ENCODE peak calls at places on chromosomes 6 and 20, in seven cellular contexts. Z is uterus, V is right lobe of liver, L is breast epithelium, J is body of pancreas, Y is ovary, O is gastrocnemius medialis. R is an unnamed sample.

GRCh38 chr6:146913842-146914562 is 290.2 kb upstream of the STXBP5 start:
- DNase-seq in V (peak), O (peak), J (peak), L (peak), Z (peak), Y (peak), R (peak)

GRCh38 chr20:1274485-1275313 is 8.6 kb downstream of the SNPH start:
- DNase-seq in O (no peak), L (no peak), J (no peak), V (no peak), Y (no peak), Z (no peak), R (no peak)

GRCh38 chr20:14963262-14963663 is 625.9 kb upstream of the FLRT3 start:
- DNase-seq in O (no peak), V (no peak), Y (no peak), L (no peak), Z (no peak), J (no peak), R (no peak)

GRCh38 chr6:52263709-52264320 is 19.5 kb upstream of the IL17F start:
- DNase-seq in O (peak), Y (peak), V (peak), J (peak), L (peak), Z (peak), R (no peak)

GRCh38 chr6:144877118-144877517 is 592.0 kb downstream of the UTRN start:
- DNase-seq in O (no peak), V (no peak), L (no peak), Y (no peak), J (no peak), Z (no peak), R (no peak)

GRCh38 chr6:1502041-1502440 is 107.7 kb upstream of the FOXC1 start:
- DNase-seq in V (no peak), O (no peak), J (no peak), Z (no peak), L (no peak), Y (no peak), R (no peak)

GRCh38 chr20:43904778-43905177 is 9.9 kb upstream of the TOX2 start:
- DNase-seq in O (no peak), J (no peak), Z (no peak), V (no peak), Y (no peak), L (no peak), R (no peak)

GRCh38 chr20:10134176-10134575 is 84.5 kb upstream of the SNAP25 start:
- DNase-seq in V (no peak), Z (no peak), O (no peak), Y (no peak), L (no peak), J (no peak), R (no peak)

GRCh38 chr20:25306991-25307903 is 59.4 kb downstream of the PYGB start:
- DNase-seq in J (no peak), L (no peak), Z (no peak), O (no peak), Y (peak), V (peak), R (no peak)

GRCh38 chr6:40353967-40354452 is 233.2 kb downstream of the LRFN2 start:
- DNase-seq in Y (no peak), J (no peak), O (no peak), L (no peak), V (no peak), Z (no peak), R (no peak)

GRCh38 chr6:50141100-50141499 is 91.4 kb upstream of the DEFB112 start:
- DNase-seq in L (no peak), V (no peak), Y (no peak), O (no peak), J (no peak), Z (no peak), R (no peak)

GRCh38 chr6:90131614-90132423 is 164.8 kb downstream of the BACH2 start:
- DNase-seq in Y (no peak), L (no peak), Z (peak), V (no peak), O (peak), J (no peak), R (peak)

GRCh38 chr6:39281312-39281980 is 32.8 kb downstream of the KCNK17 start:
- DNase-seq in V (peak), Y (no peak), Z (no peak), L (no peak), O (no peak), J (no peak), R (no peak)

GRCh38 chr6:18724056-18724455 is 336.9 kb downstream of the RNF144B start:
- DNase-seq in Z (no peak), L (no peak), O (no peak), V (no peak), J (no peak), Y (no peak), R (no peak)

GRCh38 chr6:51489133-51489532 is 598.3 kb downstream of the PKHD1 start:
- DNase-seq in Y (no peak), O (no peak), V (no peak), J (no peak), L (no peak), Z (no peak), R (no peak)

GRCh38 chr6:107585815-107586435 is 96.0 kb downstream of the SOBP start:
- DNase-seq in O (no peak), J (no peak), L (no peak), V (no peak), Z (no peak), Y (no peak), R (no peak)

GRCh38 chr6:130613176-130613575 is 214.0 kb upstream of the SMLR1 start:
- DNase-seq in L (no peak), V (no peak), O (no peak), J (no peak), Y (no peak), Z (no peak), R (no peak)

GRCh38 chr6:140581601-140582000 is 1207.2 kb upstream of the CITED2 start:
- DNase-seq in O (no peak), L (no peak), V (no peak), J (no peak), Z (no peak), Y (no peak), R (no peak)

GRCh38 chr6:27280540-27281000 is 31.5 kb downstream of the POM121L2 start:
- DNase-seq in Z (no peak), O (no peak), V (no peak), J (no peak), L (no peak), Y (no peak), R (no peak)

GRCh38 chr6:42781811-42782688 is at the start of gene BICRAL:
- DNase-seq in Z (peak), Y (peak), J (peak), O (peak), V (peak), L (peak), R (peak)

GRCh38 chr20:63087872-63088680 is 81.3 kb upstream of the BHLHE23 start:
- DNase-seq in O (no peak), L (no peak), J (no peak), Z (peak), Y (peak), V (peak), R (peak)

GRCh38 chr6:69819138-69819537 is 22.3 kb upstream of the LMBRD1 start:
- DNase-seq in Y (no peak), O (no peak), V (no peak), L (no peak), Z (no peak), J (no peak), R (no peak)

GRCh38 chr6:155188707-155189496 is 74.9 kb upstream of the CLDN20 start:
- DNase-seq in Y (no peak), Z (peak), J (no peak), O (no peak), V (no peak), L (no peak), R (no peak)

GRCh38 chr6:53793318-53793975 is 1.4 kb upstream of the LRRC1 start:
- DNase-seq in V (peak), Z (peak), Y (peak), J (peak), O (no peak), L (peak), R (no peak)

GRCh38 chr20:2523919-2524434 is 12.4 kb upstream of the TMC2 start:
- DNase-seq in L (no peak), V (no peak), O (no peak), Z (no peak), J (no peak), Y (no peak), R (no peak)
- H3K4me3 ChIP-seq in L (peak), V (peak), O (peak), Z (peak), J (no peak), Y (peak), R (no peak)

DNA sequence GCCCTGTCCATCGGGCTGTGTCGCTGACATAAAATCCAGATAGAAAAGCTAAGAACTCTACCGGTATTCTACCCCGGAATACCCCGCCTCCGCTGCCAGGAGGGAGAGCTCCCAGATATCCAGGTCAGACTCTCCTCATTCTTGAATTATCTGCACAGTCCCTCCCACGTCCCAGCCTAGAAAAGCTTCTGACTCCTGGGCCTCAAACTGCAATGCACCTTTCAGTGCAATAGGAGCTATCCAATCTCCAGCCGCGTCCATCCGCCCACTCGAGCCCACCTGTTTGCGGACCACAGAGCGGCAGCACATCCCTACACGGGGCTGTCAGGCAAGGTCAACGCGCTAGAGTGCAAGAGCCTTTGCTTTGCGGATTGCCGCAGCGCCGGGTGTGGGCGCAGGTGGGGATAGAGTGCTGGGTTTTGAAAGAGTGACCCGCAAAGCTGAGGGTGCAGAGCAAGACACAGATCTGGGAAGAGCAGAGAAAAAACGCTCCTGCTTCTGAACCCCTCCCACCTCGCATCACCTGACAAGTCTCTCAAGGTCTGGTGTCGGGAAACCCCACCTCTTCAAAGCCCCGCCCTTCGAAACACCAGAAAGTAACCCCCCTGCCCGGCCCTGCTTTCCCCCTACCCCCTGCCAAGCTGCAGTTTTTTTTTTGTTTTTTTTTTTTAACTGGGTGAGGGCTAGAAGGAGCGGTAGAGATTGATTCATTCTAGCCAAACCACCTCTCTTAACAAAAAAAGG is 1.3 kb downstream of the TAPBP start:
- DNase-seq in Z (peak), Y (peak), L (peak), O (peak), J (peak), V (peak), R (peak)
- TF ChIP-seq POLR2A in Z (no peak), Y (no peak), L (no peak), O (no peak), J (no peak), V (no peak), R (no peak)

DNA sequence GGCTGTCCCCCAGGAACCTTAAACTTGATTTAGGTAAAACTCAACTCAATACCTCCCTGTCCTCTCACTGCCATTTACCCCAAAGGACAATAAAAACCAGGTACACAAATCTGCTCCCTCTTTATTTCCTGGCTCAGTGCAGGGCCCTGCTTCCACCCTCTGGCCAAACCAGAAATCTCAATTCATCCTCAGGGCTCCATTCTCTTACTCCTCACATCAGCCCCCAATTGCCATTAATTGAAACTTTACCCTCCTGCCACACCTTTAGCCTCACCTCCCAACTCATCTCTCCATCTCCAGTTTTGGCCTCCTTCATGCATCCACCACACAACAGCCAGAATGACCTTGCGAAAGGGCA is 10.5 kb downstream of the ZBTB2 start:
- DNase-seq in Y (no peak), O (no peak), Z (no peak), J (no peak), L (no peak), V (no peak), R (no peak)
- H3K4me3 ChIP-seq in Y (no peak), O (no peak), Z (no peak), J (no peak), L (no peak), V (no peak), R (no peak)

GRCh38 chr20:45407783-45408645 is at the start of gene DBNDD2:
- DNase-seq in J (no peak), Y (no peak), Z (no peak), L (no peak), V (no peak), O (no peak), R (no peak)

GRCh38 chr20:45405566-45406259 is 2.4 kb upstream of the DBNDD2 start:
- DNase-seq in L (no peak), Z (peak), V (peak), Y (peak), J (no peak), O (no peak), R (no peak)

GRCh38 chr20:45407067-45407745 is 883 bp upstream of the DBNDD2 start:
- DNase-seq in Z (peak), V (peak), L (no peak), J (peak), O (no peak), Y (no peak), R (peak)

GRCh38 chr20:45404438-45404837 is 3.7 kb upstream of the DBNDD2 start:
- DNase-seq in Y (no peak), L (no peak), J (no peak), V (no peak), Z (no peak), O (no peak), R (no peak)

DNA sequence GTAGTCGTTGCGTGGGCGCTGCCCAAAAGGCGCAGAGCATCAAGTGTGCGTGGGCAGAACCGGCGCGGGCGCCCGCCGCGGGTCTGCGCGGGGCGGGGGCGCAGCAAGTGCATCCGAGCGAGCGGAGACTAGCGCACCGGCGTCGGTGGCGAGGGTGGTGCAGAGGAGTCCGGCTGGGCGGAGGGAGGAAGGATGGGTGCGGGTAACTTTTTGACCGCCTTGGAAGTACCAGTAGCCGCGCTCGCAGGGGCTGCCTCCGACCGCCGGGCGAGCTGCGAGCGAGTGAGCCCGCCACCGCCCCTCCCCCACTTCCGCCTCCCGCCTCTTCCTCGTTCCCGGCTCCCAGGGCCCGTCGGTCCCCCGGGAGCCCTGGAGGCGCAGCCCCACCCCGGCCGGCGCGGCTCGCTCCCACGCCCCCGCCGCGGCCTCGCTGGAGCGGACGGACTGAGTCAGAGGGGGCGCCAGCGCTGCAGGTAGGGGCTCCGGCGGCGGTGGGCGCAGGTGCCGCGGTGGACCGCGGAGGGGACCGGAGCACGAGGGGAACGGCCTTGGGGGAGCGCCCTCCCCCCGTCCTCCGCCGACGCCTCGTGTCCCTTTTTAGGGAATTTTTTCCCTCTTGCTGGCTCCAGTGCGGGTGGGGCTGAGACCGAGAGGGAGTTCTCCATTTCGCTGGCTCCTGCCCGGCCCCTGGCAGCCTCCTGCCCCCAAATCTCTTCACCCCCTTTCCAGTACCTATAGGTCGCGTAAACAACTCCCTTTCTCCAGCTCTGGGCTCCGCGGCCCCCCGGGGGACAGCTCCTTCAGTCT is 1.6 kb upstream of the DBNDD2 start:
- DNase-seq in J (peak), L (no peak), Z (peak), V (peak), O (peak), Y (peak), R (peak)
- TF ChIP-seq POLR2A in J (peak), L (no peak), Z (no peak), V (peak), O (peak), Y (peak), R (no peak)

DNA sequence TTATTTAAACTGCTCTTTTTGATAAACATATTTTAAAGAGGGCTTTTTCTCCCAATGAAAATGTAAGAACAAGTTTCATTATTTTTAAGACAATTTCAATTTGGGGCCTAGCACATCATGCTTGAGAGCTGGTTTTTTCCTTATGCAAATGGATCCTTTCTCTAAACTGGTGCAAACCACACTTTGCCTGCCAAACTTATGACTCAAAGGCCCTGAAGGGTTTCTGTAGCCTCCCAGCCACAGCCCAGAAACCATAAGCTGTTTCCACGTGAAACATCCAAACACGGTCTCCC is 451 bp upstream of the HSF2 start:
- DNase-seq in L (no peak), O (no peak), J (no peak), V (no peak), Z (no peak), Y (no peak), R (no peak)
- H3K4me3 ChIP-seq in L (peak), O (peak), J (no peak), V (no peak), Z (no peak), Y (peak), R (no peak)

DNA sequence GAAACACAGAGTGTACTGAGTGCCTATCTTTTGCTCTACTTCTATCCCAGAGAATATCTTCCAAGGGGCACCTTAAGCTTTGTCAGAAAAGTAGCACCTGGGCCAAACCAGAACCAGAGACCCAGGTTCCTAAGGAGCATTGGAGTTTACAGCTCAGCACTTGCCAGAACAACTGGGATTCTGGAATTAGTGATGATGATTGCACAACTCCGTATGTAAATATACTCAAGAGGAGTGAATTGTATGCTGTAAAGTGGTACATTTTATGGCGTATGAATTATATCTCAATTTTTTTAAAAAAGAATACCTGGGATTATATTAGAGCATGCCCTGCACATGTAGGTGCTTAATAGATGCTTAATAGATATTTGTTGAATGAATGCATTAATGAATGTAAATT is 36.2 kb upstream of the EPB41L1 start:
- DNase-seq in J (no peak), Y (no peak), L (no peak), Z (no peak), V (no peak), O (no peak), R (no peak)
- TF ChIP-seq POLR2A in J (no peak), Y (no peak), L (no peak), Z (no peak), V (no peak), O (no peak), R (no peak)

DNA sequence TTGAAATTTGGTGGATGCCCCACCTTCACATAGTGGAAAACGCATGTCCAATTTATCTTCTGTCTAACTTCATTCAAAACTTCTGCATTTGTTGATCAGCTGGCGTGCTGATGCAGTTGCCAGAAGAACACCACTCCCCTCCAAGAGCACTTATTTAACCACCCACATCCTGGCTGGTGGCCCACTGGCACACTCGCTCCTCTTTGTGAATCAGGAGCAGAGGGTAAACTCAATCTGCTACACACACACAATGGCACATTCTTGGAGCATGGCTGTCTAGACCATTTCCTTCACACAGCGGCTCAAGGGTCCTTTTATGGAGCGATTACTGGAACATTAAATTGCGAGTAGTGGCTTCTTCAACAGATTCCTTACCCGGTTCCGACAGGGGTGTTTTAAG is 55.1 kb upstream of the CEP162 start:
- DNase-seq in Y (no peak), Z (no peak), O (no peak), J (no peak), L (no peak), V (peak), R (peak)
- H3K4me3 ChIP-seq in Y (no peak), Z (no peak), O (no peak), J (no peak), L (no peak), V (no peak), R (no peak)

GRCh38 chr6:139131736-139132285 is 3.1 kb upstream of the HECA start:
- DNase-seq in L (no peak), J (no peak), Z (no peak), Y (no peak), V (no peak), O (no peak), R (no peak)
- TF ChIP-seq POLR2A in L (no peak), J (no peak), Z (no peak), Y (no peak), V (no peak), O (no peak), R (no peak)

R was measured in lower leg skin.